ENCODE peak calls at places on chromosomes 11 and 22, in four cellular contexts. W is DMS153; K is CD4-positive, alpha-beta memory T cell; H is substantia nigra. L is an unnamed sample.

GRCh38 chr11:124086447-124086846 is 28.8 kb upstream of the VWA5A start:
- DNase-seq in W (peak), K (no peak), H (no peak), L (peak)

GRCh38 chr11:65213322-65214211 is 31.8 kb downstream of the CAPN1 start:
- DNase-seq in W (no peak), K (no peak), H (no peak), L (no peak)

GRCh38 chr11:115219378-115219777 is 284.8 kb downstream of the CADM1 start:
- DNase-seq in W (no peak), K (no peak), H (no peak), L (no peak)

GRCh38 chr11:47033439-47033838 is 96.9 kb downstream of the CSTPP1 start:
- DNase-seq in W (no peak), K (no peak), H (no peak), L (no peak)

GRCh38 chr11:10540546-10540914 is 457 bp downstream of the RNF141 start:
- DNase-seq in W (no peak), K (no peak), H (no peak), L (peak)

GRCh38 chr22:26339755-26340154 is 89.3 kb upstream of the ASPHD2 start:
- DNase-seq in W (no peak), K (no peak), H (no peak), L (no peak)

GRCh38 chr11:47946682-47947575 is 33.4 kb upstream of the PTPRJ start:
- DNase-seq in W (no peak), K (no peak), H (no peak), L (no peak)

GRCh38 chr11:57647368-57647767 is 2.3 kb downstream of the YPEL4 start:
- DNase-seq in W (no peak), K (no peak), H (no peak), L (no peak)

GRCh38 chr22:46578824-46579561 is 41.2 kb upstream of the GRAMD4 start:
- DNase-seq in W (no peak), K (no peak), H (no peak), L (no peak)

GRCh38 chr11:84819128-84819527 is 808.0 kb downstream of the DLG2 start:
- DNase-seq in W (no peak), K (no peak), H (no peak), L (no peak)

GRCh38 chr22:20093437-20093836 is 13.4 kb downstream of the DGCR8 start:
- DNase-seq in W (no peak), K (no peak), H (no peak), L (peak)

GRCh38 chr11:112903310-112903709 is 57.9 kb upstream of the NCAM1 start:
- DNase-seq in W (no peak), K (no peak), H (no peak), L (peak)

L was measured in midbrain.